ENCODE peak calls at places on chromosomes 4 and X, in four cellular contexts. Q is WTC11, M is HepG2, D is K562. F is an unnamed sample.

GRCh38 chrX:13721819-13722527 is 12.4 kb downstream of the TRAPPC2 start:
- DNase-seq in Q (no peak), M (no peak), D (no peak), F (no peak)

GRCh38 chr4:51901363-51901762 is 58.4 kb downstream of the DCUN1D4 start:
- DNase-seq in Q (peak), M (no peak), D (no peak), F (no peak)

GRCh38 chrX:119654112-119654531 is 38.8 kb downstream of the SEPTIN6 start:
- DNase-seq in Q (no peak), M (no peak), D (no peak), F (no peak)

GRCh38 chr4:7721984-7722551 is 217.6 kb downstream of the AFAP1 start:
- DNase-seq in Q (no peak), M (no peak), D (peak), F (peak)

GRCh38 chr4:54099959-54100606 is at the start of gene GSX2:
- DNase-seq in Q (peak), M (no peak), D (no peak), F (no peak)

GRCh38 chr4:11480683-11481082 is 52.0 kb upstream of the HS3ST1 start:
- DNase-seq in Q (no peak), M (no peak), D (no peak), F (no peak)

GRCh38 chr4:73453701-73454005 is 17.6 kb downstream of the AFP start:
- DNase-seq in Q (no peak), M (no peak), D (no peak), F (no peak)

GRCh38 chr4:76738081-76738931 is 159.6 kb downstream of the SOWAHB start:
- DNase-seq in Q (no peak), M (no peak), D (no peak), F (no peak)

GRCh38 chr4:140056015-140056414 is 98.0 kb downstream of the MAML3 start:
- DNase-seq in Q (no peak), M (no peak), D (no peak), F (no peak)

GRCh38 chr4:187732524-187732923 is 263.0 kb upstream of the ZFP42 start:
- DNase-seq in Q (no peak), M (no peak), D (no peak), F (no peak)

GRCh38 chr4:121370729-121371325 is 10.0 kb downstream of the QRFPR start:
- DNase-seq in Q (peak), M (peak), D (peak), F (peak)

GRCh38 chrX:21798677-21799219 is 40.7 kb upstream of the MBTPS2 start:
- DNase-seq in Q (no peak), M (peak), D (no peak), F (no peak)

GRCh38 chrX:105829006-105829405 is 6.7 kb downstream of the NRK start:
- DNase-seq in Q (no peak), M (no peak), D (no peak), F (no peak)

GRCh38 chr4:42906906-42907774 is 14.6 kb downstream of the GRXCR1 start:
- DNase-seq in Q (no peak), M (no peak), D (no peak), F (no peak)

GRCh38 chrX:25025615-25026014 is 9.8 kb upstream of the ARX start:
- DNase-seq in Q (no peak), M (no peak), D (no peak), F (no peak)

GRCh38 chr4:23680616-23681518 is 209.0 kb downstream of the PPARGC1A start:
- DNase-seq in Q (no peak), M (no peak), D (no peak), F (no peak)

GRCh38 chr4:118865091-118865708 is 23.5 kb upstream of the SYNPO2 start:
- DNase-seq in Q (peak), M (peak), D (no peak), F (peak)

GRCh38 chr4:146159384-146160058 is 16.0 kb upstream of the LSM6 start:
- DNase-seq in Q (no peak), M (no peak), D (no peak), F (no peak)

GRCh38 chr4:184851200-184851541 is 25.4 kb upstream of the ACSL1 start:
- DNase-seq in Q (no peak), M (no peak), D (no peak), F (no peak)

GRCh38 chrX:104707572-104707971 is 141.6 kb downstream of the IL1RAPL2 start:
- DNase-seq in Q (no peak), M (no peak), D (no peak), F (no peak)

GRCh38 chr4:176939445-176939844 is 146.7 kb upstream of the VEGFC start:
- DNase-seq in Q (no peak), M (no peak), D (no peak), F (no peak)

GRCh38 chr4:4344915-4345527 is 41.9 kb upstream of the NSG1 start:
- DNase-seq in Q (no peak), M (no peak), D (no peak), F (no peak)

GRCh38 chr4:41538017-41538733 is at the start of gene LIMCH1:
- DNase-seq in Q (peak), M (no peak), D (no peak), F (no peak)

GRCh38 chr4:186904104-186904503 is 180.4 kb upstream of the FAT1 start:
- DNase-seq in Q (no peak), M (peak), D (no peak), F (no peak)

GRCh38 chr4:22500831-22501714 is 14.8 kb downstream of the ADGRA3 start:
- DNase-seq in Q (no peak), M (no peak), D (no peak), F (no peak)

GRCh38 chrX:150365051-150365952 is 2.2 kb downstream of the MAMLD1 start:
- DNase-seq in Q (peak), M (no peak), D (peak), F (peak)

GRCh38 chr4:2399631-2400190 is 18.7 kb downstream of the ZFYVE28 start:
- DNase-seq in Q (no peak), M (no peak), D (no peak), F (no peak)

GRCh38 chr4:100462206-100462605 is 55.6 kb downstream of the EMCN start:
- DNase-seq in Q (no peak), M (no peak), D (no peak), F (no peak)

DNA sequence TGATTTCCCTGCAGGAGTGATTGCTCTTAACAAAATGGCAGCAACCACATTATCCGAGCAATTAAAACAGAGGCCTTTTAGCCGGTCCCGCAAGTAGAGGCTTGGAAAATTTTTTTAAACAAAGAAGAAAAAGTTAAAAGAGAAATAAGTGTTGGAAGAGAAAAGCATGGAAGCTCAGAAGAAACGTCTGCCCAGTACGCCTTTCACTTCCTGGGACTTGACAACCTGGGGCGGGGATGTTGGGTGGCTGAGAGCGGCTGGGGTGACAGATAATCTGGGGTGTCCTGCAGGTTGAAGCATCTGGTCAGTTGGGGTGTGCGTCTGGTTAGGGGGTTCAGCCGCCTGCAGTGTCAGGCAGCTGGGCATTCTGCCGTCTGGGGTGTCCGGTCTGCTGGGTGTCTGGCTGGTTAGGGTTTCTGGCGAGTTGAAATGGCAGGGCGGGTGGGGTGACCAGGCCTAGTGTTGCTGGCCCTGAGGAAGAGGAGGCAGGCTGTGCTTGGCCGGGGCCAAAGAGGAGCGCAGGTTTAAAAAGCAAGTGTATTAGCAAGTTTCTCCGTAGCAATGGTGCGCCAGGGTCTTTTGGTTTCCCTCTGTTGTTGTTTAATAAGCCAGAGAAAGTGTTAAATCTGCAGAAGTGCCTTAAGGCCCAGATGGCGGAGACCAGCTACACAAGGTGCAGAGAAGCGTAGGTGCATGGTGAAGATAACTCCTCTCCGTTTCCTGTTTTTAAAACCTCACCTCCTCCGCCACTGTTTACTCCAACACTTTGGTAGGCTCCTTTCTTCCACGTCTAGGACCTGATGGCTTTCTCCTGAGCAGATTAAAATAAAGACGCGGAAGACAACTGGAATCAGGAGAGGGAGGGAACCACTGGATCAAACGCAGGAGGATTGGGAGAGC is 5.6 kb downstream of the HAND2 start:
- DNase-seq in Q (no peak), M (no peak), D (no peak), F (no peak)
- TF ChIP-seq ELF4 in Q (no peak), M (no peak), D (no peak), F (no peak)

DNA sequence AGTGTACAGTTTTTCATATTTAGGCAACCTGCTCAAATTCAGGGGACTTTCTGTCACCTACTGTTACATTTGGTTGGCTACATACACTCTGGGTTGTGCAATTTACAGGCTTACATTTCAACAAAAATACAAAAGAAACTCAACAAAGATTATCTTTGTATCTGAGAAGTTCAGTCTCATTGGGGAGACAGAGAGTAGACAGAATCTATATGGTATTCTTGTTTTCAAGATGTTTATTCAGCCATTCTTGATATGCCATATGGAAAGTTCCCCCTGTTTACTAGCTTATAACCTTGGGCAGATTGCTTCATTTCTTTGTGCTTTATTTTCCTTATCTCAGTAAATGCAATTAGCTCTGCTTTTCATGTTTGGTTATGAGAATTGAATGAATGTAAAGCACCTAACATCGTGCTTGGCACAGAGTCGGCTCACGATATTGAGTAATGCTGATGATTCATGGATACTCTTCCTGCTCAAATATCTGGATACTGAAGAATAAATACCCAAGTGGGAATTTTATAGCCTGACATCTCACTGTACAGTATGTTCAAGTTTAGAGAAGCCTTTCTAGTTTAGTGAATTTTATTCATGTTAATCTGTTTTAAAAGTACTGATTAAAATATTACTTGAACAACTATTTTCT is 96.5 kb upstream of the PACRGL start:
- DNase-seq in Q (no peak), M (no peak), D (no peak), F (no peak)
- TF ChIP-seq ELF4 in Q (no peak), M (no peak), D (no peak), F (no peak)

GRCh38 chrX:97685753-97686152 is 802.0 kb downstream of the RPA4 start:
- DNase-seq in Q (peak), M (peak), D (peak), F (peak)
- TF ChIP-seq ELF4 in Q (no peak), M (no peak), D (no peak), F (no peak)

GRCh38 chr4:15914291-15914690 is 24.2 kb downstream of the FGFBP1 start:
- DNase-seq in Q (no peak), M (no peak), D (no peak), F (no peak)

GRCh38 chr4:15912961-15913630 is 25.4 kb downstream of the FGFBP1 start:
- DNase-seq in Q (no peak), M (no peak), D (no peak), F (no peak)

GRCh38 chr4:15912236-15912635 is 26.3 kb downstream of the FGFBP1 start:
- DNase-seq in Q (no peak), M (no peak), D (no peak), F (no peak)

GRCh38 chr4:15913631-15913970 is 24.9 kb downstream of the FGFBP1 start:
- DNase-seq in Q (no peak), M (no peak), D (no peak), F (no peak)

DNA sequence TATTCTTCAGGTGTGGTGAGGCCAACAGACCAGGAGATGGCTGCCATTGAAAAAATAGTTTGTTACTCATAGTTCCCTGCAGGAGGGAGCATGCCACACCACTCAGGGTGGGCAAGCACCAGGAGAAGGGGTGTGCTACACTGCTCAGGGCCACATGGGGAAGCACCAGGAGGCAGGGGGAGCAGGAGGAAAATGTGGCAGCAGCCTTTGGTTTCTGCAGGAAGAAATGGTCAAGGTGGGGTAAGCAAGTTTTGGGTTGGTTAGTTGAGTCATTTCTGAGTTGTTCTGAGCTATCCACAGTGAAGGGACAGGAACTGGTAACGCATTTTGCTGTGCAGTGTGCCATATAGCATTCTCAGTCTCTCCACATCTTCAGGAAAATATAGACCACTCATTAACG is 23.8 kb downstream of the FGFBP1 start:
- DNase-seq in Q (no peak), M (no peak), D (no peak), F (no peak)
- TF ChIP-seq ELF4 in Q (no peak), M (no peak), D (no peak), F (no peak)

GRCh38 chr4:158302076-158302866 is 92.0 kb downstream of the TMEM144 start:
- DNase-seq in Q (no peak), M (no peak), D (no peak), F (no peak)
- TF ChIP-seq ELF4 in Q (no peak), M (no peak), D (no peak), F (no peak)

DNA sequence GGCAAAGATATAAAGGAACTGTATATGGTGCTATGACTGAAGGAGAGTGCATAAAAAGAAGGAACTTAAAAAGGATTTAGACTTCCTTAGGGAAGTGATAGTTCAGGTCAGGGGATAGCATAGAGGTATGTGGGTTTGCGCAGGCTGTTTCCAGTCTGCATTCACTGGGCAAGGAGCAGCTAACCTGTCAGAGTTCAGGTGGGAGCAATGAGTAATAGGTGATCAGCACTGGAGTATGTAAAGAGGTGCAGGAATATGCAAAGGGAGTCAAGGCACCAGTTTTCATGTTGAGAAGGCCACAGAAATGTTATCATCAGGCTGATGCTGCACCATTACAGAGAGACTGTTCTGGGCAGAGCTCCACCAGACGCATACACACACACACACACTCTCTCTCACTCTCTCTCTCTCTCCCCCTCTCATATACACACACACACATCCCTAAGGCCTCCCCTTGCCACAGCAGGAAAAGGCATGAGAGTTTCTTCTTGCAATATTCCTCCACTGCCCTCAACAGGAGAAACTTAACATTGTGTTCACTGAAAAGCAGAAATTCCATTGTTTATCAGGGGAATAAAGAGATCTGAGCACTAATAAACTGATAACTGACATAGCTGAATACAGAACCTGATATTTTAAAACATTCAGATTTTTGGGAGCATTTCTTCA is 256.4 kb upstream of the GRID2 start:
- DNase-seq in Q (no peak), M (no peak), D (no peak), F (no peak)
- TF ChIP-seq ELF4 in Q (no peak), M (no peak), D (no peak), F (no peak)

GRCh38 chrX:152735860-152736511 is 2.4 kb downstream of the MAGEA12 start:
- DNase-seq in Q (no peak), M (no peak), D (no peak), F (no peak)

GRCh38 chrX:152738560-152738959 is 5.0 kb downstream of the MAGEA12 start:
- DNase-seq in Q (no peak), M (no peak), D (no peak), F (no peak)

GRCh38 chrX:152735101-152735500 is 1.5 kb downstream of the MAGEA12 start:
- DNase-seq in Q (no peak), M (no peak), D (no peak), F (no peak)

GRCh38 chrX:152733261-152733975 is at the start of the genes CSAG1 and MAGEA12:
- DNase-seq in Q (no peak), M (no peak), D (peak), F (no peak)
- TF ChIP-seq ELF4 in Q (no peak), M (no peak), D (no peak), F (no peak)

DNA sequence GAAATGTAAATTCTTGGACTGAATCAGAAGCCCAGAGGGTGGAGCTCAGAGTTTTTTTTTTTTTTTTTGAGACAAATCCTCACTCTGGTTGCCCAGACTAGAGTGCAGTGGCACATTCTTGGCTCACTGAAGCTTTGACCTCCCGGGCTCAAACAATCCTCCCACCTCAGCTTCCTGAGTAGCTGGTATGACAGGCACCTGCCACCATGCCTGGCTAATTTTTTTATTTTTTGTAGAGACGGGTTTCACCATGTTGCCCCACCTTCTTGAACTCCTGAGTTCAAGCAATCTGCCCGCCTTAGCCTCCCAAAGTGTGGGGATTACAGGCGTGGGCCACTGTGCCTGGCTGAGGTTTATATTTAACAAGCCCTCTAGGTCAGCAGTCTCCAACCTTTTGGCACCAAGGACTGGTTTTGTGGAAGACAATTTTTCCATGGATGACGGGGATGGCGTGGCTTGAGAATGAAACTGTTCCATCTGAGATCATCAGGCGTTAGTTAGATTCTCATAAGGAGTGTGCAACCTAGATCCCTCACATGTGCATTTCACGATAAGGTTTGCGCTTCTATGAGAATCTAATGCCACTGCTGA is 76.7 kb downstream of the FHIP1A start:
- DNase-seq in Q (no peak), M (no peak), D (no peak), F (no peak)
- TF ChIP-seq ELF4 in Q (no peak), M (no peak), D (no peak), F (no peak)